ENCODE peak calls at places on chromosomes 7 and 10, in eight cellular contexts. Y is nephron progenitor cell; D is CD8-positive, alpha-beta T cell; E is heart left ventricle; F is H1; O is GM12878; S is fibroblast of pulmonary artery; K is CD4-positive, alpha-beta T cell. B is an unnamed sample.

GRCh38 chr7:91846436-91846835 is 34.1 kb downstream of the MTERF1 start:
- DNase-seq in Y (no peak), D (no peak), E (no peak), F (no peak), O (no peak), S (peak; percentile 11), K (no peak), B (no peak)

GRCh38 chr7:100567045-100567730 is 6.5 kb downstream of the SAP25 start:
- DNase-seq in Y (no peak), D (no peak), E (no peak), F (no peak), O (no peak), S (no peak), K (no peak), B (no peak)

GRCh38 chr10:91462423-91462822 is 52.3 kb downstream of the HECTD2 start:
- DNase-seq in Y (no peak), D (no peak), E (no peak), F (no peak), O (no peak), S (peak; percentile 25), K (no peak), B (peak; percentile 1)

GRCh38 chr10:9362721-9363120 is 1308.2 kb downstream of the GATA3 start:
- DNase-seq in Y (no peak), D (no peak), E (no peak), F (no peak), O (no peak), S (no peak), K (no peak), B (no peak)

GRCh38 chr7:38736135-38736534 is 105.0 kb upstream of the AMPH start:
- DNase-seq in Y (no peak), D (no peak), E (no peak), F (no peak), O (no peak), S (no peak), K (no peak), B (no peak)

GRCh38 chr7:20229652-20230500 is 12.7 kb upstream of the MACC1 start:
- DNase-seq in Y (no peak), D (no peak), E (no peak), F (no peak), O (no peak), S (peak; percentile 97), K (no peak), B (peak; percentile 74)

GRCh38 chr7:11212080-11212711 is 238.5 kb downstream of the PHF14 start:
- DNase-seq in Y (peak; percentile 50), D (no peak), E (peak; percentile 30), F (no peak), O (peak; percentile 12), S (peak; percentile 83), K (no peak), B (peak; percentile 85)

GRCh38 chr10:18610517-18610916 is 40.9 kb downstream of the NSUN6 start:
- DNase-seq in Y (no peak), D (no peak), E (no peak), F (no peak), O (no peak), S (peak; percentile 90), K (no peak), B (peak; percentile 84)

GRCh38 chr10:21314234-21314633 is 211.2 kb downstream of the SKIDA1 start:
- DNase-seq in Y (no peak), D (no peak), E (no peak), F (no peak), O (no peak), S (peak; percentile 68), K (no peak), B (no peak)

GRCh38 chr10:4527281-4527960 is 298.6 kb upstream of the AKR1E2 start:
- DNase-seq in Y (no peak), D (no peak), E (no peak), F (no peak), O (no peak), S (peak; percentile 33), K (no peak), B (no peak)

GRCh38 chr10:15745748-15746147 is 26.0 kb upstream of the ITGA8 start:
- DNase-seq in Y (no peak), D (no peak), E (peak; percentile 62), F (peak; percentile 1), O (no peak), S (peak; percentile 84), K (no peak), B (no peak)

GRCh38 chr10:94088926-94089381 is 95.2 kb downstream of the PLCE1 start:
- DNase-seq in Y (no peak), D (no peak), E (no peak), F (no peak), O (no peak), S (peak; percentile 53), K (no peak), B (peak; percentile 47)

GRCh38 chr10:17003151-17003550 is 126.5 kb downstream of the CUBN start:
- DNase-seq in Y (no peak), D (peak; percentile 38), E (no peak), F (no peak), O (no peak), S (peak; percentile 85), K (peak; percentile 53), B (no peak)

GRCh38 chr7:37230221-37230620 is 218.4 kb downstream of the ELMO1 start:
- DNase-seq in Y (no peak), D (no peak), E (peak; percentile 54), F (no peak), O (no peak), S (no peak), K (no peak), B (peak; percentile 52)

GRCh38 chr10:15884447-15884846 is 24.1 kb upstream of the MINDY3 start:
- DNase-seq in Y (no peak), D (no peak), E (no peak), F (no peak), O (no peak), S (no peak), K (no peak), B (no peak)

GRCh38 chr7:155818820-155819168 is 6.5 kb upstream of the SHH start:
- DNase-seq in Y (no peak), D (no peak), E (no peak), F (no peak), O (no peak), S (no peak), K (no peak), B (no peak)
- TF ChIP-seq CTCF in Y (no peak), D (no peak), E (no peak), F (no peak), O (no peak), S (no peak), K (no peak), B (no peak)

GRCh38 chr7:107046511-107047259 is 2.2 kb downstream of the PRKAR2B start:
- DNase-seq in Y (no peak), D (no peak), E (no peak), F (no peak), O (no peak), S (no peak), K (no peak), B (no peak)

GRCh38 chr7:107049480-107049879 is 5.0 kb downstream of the PRKAR2B start:
- DNase-seq in Y (no peak), D (no peak), E (no peak), F (no peak), O (no peak), S (no peak), K (no peak), B (no peak)

GRCh38 chr7:107048783-107049418 is 4.4 kb downstream of the PRKAR2B start:
- DNase-seq in Y (no peak), D (no peak), E (no peak), F (no peak), O (no peak), S (no peak), K (no peak), B (no peak)

GRCh38 chr7:107049971-107050532 is 5.5 kb downstream of the PRKAR2B start:
- DNase-seq in Y (no peak), D (no peak), E (no peak), F (no peak), O (no peak), S (no peak), K (no peak), B (no peak)

DNA sequence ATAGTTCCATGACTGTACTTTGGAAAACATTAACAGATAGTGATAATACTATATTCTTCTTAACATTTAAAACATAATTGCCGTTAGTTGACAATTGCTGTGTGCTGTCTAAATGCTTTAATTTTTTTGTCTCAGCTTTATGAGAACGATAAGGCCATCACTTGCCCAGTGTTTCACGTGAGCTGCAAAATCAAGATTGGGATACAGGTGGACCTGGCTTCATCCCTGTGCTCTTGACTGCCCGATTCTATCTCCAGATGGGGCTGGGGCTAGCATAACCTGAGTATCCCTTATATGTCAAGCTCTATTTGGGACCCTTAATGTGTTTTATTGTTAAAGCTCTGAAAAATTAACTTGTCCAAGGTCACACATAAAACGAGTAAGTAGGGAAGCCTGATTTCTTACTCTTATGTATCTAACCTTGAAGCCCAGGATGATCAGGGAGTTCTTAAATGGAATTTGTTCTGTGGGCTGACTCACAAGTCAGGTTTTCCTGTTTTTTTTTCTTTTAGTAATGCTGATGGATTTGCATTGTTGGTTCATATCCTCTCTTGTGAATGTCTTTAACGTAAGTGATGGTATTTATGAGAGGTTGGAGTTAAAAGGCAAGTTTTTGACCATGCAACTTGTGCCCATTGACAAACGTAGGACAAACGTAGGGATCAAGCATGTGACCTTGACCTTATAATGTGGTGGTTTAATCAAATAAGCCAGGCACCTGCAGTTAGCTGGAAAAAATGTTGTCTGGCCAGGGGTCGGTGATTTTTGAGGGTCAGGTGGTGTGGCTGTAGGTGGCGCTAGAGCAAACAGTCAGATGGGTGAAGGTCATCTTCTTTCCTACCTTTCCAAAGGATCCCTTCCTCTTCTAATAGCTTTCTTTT is 3.6 kb downstream of the PRKAR2B start:
- DNase-seq in Y (no peak), D (no peak), E (no peak), F (peak; percentile 69), O (no peak), S (peak; percentile 10), K (no peak), B (peak; percentile 6)
- TF ChIP-seq CTCF in Y (peak; percentile 19), D (no peak), E (no peak), F (peak; percentile 60), O (no peak), S (no peak), K (no peak), B (no peak)

DNA sequence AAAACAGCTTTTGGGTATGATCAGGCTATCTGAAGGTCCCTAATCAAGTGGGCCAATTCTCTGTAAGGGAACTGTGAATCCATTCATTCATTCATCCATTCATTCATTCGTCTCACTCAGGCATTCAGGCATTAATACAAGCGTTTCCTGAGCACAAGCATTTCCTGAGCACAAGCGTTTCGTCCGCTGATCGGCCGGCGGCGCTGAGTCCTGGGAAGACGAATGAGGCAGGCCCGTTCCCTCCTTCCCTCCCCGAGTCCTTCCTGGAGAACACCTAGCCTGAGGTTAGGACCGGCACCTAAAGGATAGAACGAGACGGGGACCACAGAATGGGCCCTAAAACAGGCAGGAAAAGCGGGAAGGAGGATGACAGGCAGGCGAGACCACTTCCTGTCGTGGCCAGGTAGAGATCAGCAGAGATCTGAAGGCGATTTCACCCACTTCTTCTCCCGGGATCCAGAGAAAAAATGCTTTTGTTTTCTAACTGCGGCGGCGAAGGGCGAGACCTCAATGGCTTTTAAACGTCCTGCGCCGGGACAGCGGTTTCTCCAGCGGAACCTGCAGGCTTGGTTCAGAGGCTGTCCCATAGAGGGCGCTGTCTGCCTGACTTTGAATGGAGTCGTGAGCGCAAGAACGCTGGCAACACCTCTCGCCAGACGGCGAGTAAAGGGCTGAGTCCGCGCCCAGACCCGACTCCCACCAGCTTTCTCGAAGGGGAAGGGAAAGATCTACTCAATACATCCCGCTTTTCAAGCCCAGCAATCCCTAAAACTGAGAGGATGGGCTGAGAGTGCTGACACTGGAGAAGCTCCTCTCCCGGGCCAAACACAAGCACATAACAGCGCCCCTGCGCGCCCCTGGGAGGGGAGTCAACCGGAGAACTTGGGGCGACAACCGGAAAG is 2.9 kb upstream of the HMX3 start:
- DNase-seq in Y (peak; percentile 93), D (peak; percentile 73), E (peak; percentile 81), F (peak; percentile 96), O (peak; percentile 40), S (peak; percentile 88), K (peak; percentile 88), B (peak; percentile 84)
- TF ChIP-seq CTCF in Y (peak; percentile 92), D (peak; percentile 95), E (peak; percentile 85), F (peak; percentile 88), O (peak; percentile 97), S (peak; percentile 88), K (peak; percentile 87), B (peak; percentile 87)

GRCh38 chr10:96470108-96470743 is 43.5 kb downstream of the TLL2 start:
- DNase-seq in Y (peak; percentile 43), D (no peak), E (peak; percentile 20), F (peak; percentile 84), O (no peak), S (peak; percentile 35), K (no peak), B (peak; percentile 66)
- TF ChIP-seq CTCF in Y (peak; percentile 55), D (no peak), E (peak; percentile 46), F (peak; percentile 82), O (peak; percentile 64), S (peak; percentile 58), K (peak; percentile 15), B (peak; percentile 44)

B was measured in MCF 10A.